ENCODE peak calls at places on chromosomes 11 and 22, in six cellular contexts. P is GM10248, Z is mucosa of descending colon, S is DND-41, Q is tibial artery, B is upper lobe of left lung. D is an unnamed sample.

GRCh38 chr22:19586922-19587684 is 62.9 kb upstream of the CLDN5 start:
- DNase-seq in P (no peak), Z (no peak), S (no peak), Q (no peak), B (no peak), D (no peak)

GRCh38 chr11:61315260-61315659 is 17.6 kb downstream of the DDB1 start:
- DNase-seq in P (no peak), Z (no peak), S (no peak), Q (no peak), B (no peak), D (no peak)

GRCh38 chr11:12706531-12707499 is 32.6 kb downstream of the TEAD1 start:
- DNase-seq in P (no peak), Z (peak; percentile 68), S (no peak), Q (peak; percentile 40), B (no peak), D (no peak)

GRCh38 chr11:48037709-48038468 is 57.5 kb downstream of the PTPRJ start:
- DNase-seq in P (no peak), Z (no peak), S (no peak), Q (no peak), B (no peak), D (no peak)

GRCh38 chr22:49086606-49087157 is 741.0 kb downstream of the BRD1 start:
- DNase-seq in P (no peak), Z (no peak), S (no peak), Q (no peak), B (no peak), D (no peak)

GRCh38 chr11:74641289-74641688 is 48.9 kb downstream of the POLD3 start:
- DNase-seq in P (no peak), Z (no peak), S (no peak), Q (no peak), B (no peak), D (no peak)

GRCh38 chr11:120832609-120833221 is 191.2 kb upstream of the TBCEL start:
- DNase-seq in P (no peak), Z (no peak), S (no peak), Q (no peak), B (no peak), D (no peak)

GRCh38 chr22:24424001-24424900 is 3.1 kb upstream of the ADORA2A start:
- DNase-seq in P (peak; percentile 48), Z (no peak), S (no peak), Q (no peak), B (peak; percentile 91), D (peak; percentile 59)

GRCh38 chr22:29266564-29267461 is 968 bp downstream of the RHBDD3 start:
- DNase-seq in P (no peak), Z (peak; percentile 28), S (no peak), Q (no peak), B (no peak), D (no peak)

GRCh38 chr22:47083379-47083986 is 321.0 kb downstream of the TBC1D22A start:
- DNase-seq in P (no peak), Z (no peak), S (no peak), Q (no peak), B (no peak), D (no peak)

GRCh38 chr11:68692115-68692514 is 7.8 kb downstream of the GAL start:
- DNase-seq in P (no peak), Z (no peak), S (no peak), Q (no peak), B (no peak), D (no peak)

GRCh38 chr11:28910926-28911325 is 802.7 kb downstream of the METTL15 start:
- DNase-seq in P (no peak), Z (no peak), S (no peak), Q (no peak), B (no peak), D (no peak)

GRCh38 chr22:24482586-24482985 is 12.5 kb upstream of the UPB1 start:
- DNase-seq in P (no peak), Z (no peak), S (no peak), Q (no peak), B (no peak), D (no peak)

GRCh38 chr11:19922689-19923035 is 210.0 kb downstream of the NAV2 start:
- DNase-seq in P (no peak), Z (no peak), S (no peak), Q (no peak), B (no peak), D (no peak)

GRCh38 chr22:37222440-37222971 is 10.2 kb upstream of the SSTR3 start:
- DNase-seq in P (no peak), Z (no peak), S (peak; percentile 42), Q (no peak), B (no peak), D (no peak)

GRCh38 chr11:66929753-66930152 is 28.4 kb downstream of the PC start:
- DNase-seq in P (no peak), Z (no peak), S (no peak), Q (no peak), B (no peak), D (no peak)

GRCh38 chr11:70577948-70578347 is 179.6 kb downstream of the CTTN start:
- DNase-seq in P (no peak), Z (no peak), S (no peak), Q (no peak), B (no peak), D (no peak)

GRCh38 chr11:10633261-10633660 is 60.3 kb downstream of the IRAG1 start:
- DNase-seq in P (no peak), Z (no peak), S (no peak), Q (no peak), B (no peak), D (no peak)

GRCh38 chr11:73804712-73805111 is 17.0 kb downstream of the MRPL48 start:
- DNase-seq in P (no peak), Z (no peak), S (no peak), Q (no peak), B (no peak), D (no peak)

GRCh38 chr11:84313830-84314359 is 1027.7 kb upstream of the CCDC90B start:
- DNase-seq in P (no peak), Z (no peak), S (no peak), Q (no peak), B (no peak), D (no peak)

GRCh38 chr22:19663821-19664325 is 50.4 kb upstream of the SEPTIN5 start:
- DNase-seq in P (peak; percentile 3), Z (no peak), S (no peak), Q (no peak), B (no peak), D (no peak)

GRCh38 chr11:91630916-91631673 is 593.5 kb upstream of the FAT3 start:
- DNase-seq in P (no peak), Z (no peak), S (no peak), Q (no peak), B (no peak), D (no peak)

GRCh38 chr11:24932110-24933000 is 435.5 kb downstream of the LUZP2 start:
- DNase-seq in P (no peak), Z (peak; percentile 57), S (no peak), Q (no peak), B (no peak), D (no peak)

GRCh38 chr22:29914165-29914564 is 31.2 kb downstream of the MTMR3 start:
- DNase-seq in P (no peak), Z (no peak), S (no peak), Q (no peak), B (no peak), D (no peak)

GRCh38 chr11:76850815-76851214 is 9.9 kb upstream of the ACER3 start:
- DNase-seq in P (no peak), Z (no peak), S (no peak), Q (peak; percentile 68), B (no peak), D (no peak)

GRCh38 chr11:43962383-43962969 is 20.0 kb downstream of the C11orf96 start:
- DNase-seq in P (no peak), Z (no peak), S (no peak), Q (no peak), B (no peak), D (no peak)

GRCh38 chr11:134843735-134844134 is 431.7 kb upstream of the B3GAT1 start:
- DNase-seq in P (no peak), Z (no peak), S (no peak), Q (no peak), B (no peak), D (no peak)

GRCh38 chr11:125425601-125426000 is 70.5 kb downstream of the FEZ1 start:
- DNase-seq in P (no peak), Z (no peak), S (no peak), Q (peak; percentile 56), B (no peak), D (no peak)

GRCh38 chr11:125428486-125429173 is 67.4 kb downstream of the FEZ1 start:
- DNase-seq in P (no peak), Z (no peak), S (no peak), Q (no peak), B (no peak), D (no peak)

GRCh38 chr11:125418396-125418795 is 77.7 kb downstream of the FEZ1 start:
- DNase-seq in P (no peak), Z (no peak), S (no peak), Q (no peak), B (no peak), D (no peak)

GRCh38 chr11:125426818-125427528 is 69.1 kb downstream of the FEZ1 start:
- DNase-seq in P (no peak), Z (no peak), S (no peak), Q (no peak), B (peak; percentile 24), D (no peak)

GRCh38 chr11:125423247-125423849 is 72.7 kb downstream of the FEZ1 start:
- DNase-seq in P (peak; percentile 50), Z (peak; percentile 11), S (no peak), Q (no peak), B (no peak), D (no peak)
- TF ChIP-seq CTCF in P (peak; percentile 52), Z (no peak), S (peak; percentile 54), Q (no peak), B (no peak), D (no peak)

GRCh38 chr11:133576351-133576750 is 44.0 kb upstream of the OPCML start:
- DNase-seq in P (no peak), Z (no peak), S (peak; percentile 10), Q (no peak), B (peak; percentile 21), D (no peak)
- TF ChIP-seq CTCF in P (no peak), Z (no peak), S (peak; percentile 59), Q (no peak), B (no peak), D (no peak)

GRCh38 chr11:86955674-86956522 is 703 bp upstream of the FZD4 start:
- DNase-seq in P (peak; percentile 76), Z (peak; percentile 81), S (no peak), Q (peak; percentile 91), B (peak; percentile 95), D (peak; percentile 28)
- TF ChIP-seq CTCF in P (peak; percentile 8), Z (peak; percentile 6), S (no peak), Q (peak; percentile 30), B (peak; percentile 65), D (no peak)

DNA sequence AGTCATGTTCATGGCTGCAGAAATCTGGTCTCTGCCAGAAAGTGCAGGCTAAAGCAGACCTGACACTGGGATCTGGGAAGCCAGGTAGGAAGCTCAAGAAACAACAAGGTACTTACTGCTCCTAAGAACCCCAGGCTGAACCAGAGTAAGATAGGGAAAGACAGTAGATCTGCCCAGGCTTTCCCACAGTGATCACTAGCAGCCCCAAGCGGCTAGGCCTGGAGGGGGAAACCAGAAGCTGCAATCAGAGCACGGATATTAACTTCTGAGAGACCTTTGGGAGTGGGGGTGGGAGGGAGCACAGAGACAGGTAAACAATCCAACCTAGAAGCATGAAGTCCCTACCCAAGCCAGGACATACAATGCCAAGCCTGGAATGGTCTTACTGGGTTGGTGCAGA is 135.2 kb upstream of the C11orf58 start:
- DNase-seq in P (peak; percentile 11), Z (no peak), S (no peak), Q (no peak), B (no peak), D (no peak)
- TF ChIP-seq CTCF in P (no peak), Z (no peak), S (no peak), Q (no peak), B (no peak), D (no peak)

D was measured in activated B cell treated with CpG ODN at 0.5 μM for 24 hours.